ENCODE peak calls at places on chromosomes 4 and X, in ten cellular contexts. Z is AG10803; Y is NCI-H2171; Q is OCI-LY7; G is activated CD8-positive, alpha-beta T cell treated with anti-CD3 and anti-CD28 coated beads for 36 hours; H is cardiac muscle cell; S is NCI-H1092 treated with DMSO at 0.1 percent for 48 hours; N is stimulated activated CD8-positive, alpha-beta memory T cell treated with anti-CD3 and anti-CD28 coated beads, Interleukin-12 subunit alpha, Interleukin-12 subunit beta, amount 100 ng/mL, for 4 hours; W is substantia nigra; V is fibroblast of lung. J is an unnamed sample.
A peak's percentile ranks its signal among the peaks of the same experiment; 100 is the strongest.

GRCh38 chrX:153999359-154000037 is 20.2 kb downstream of the IRAK1 start:
- DNase-seq in V (no peak), N (no peak), W (no peak), Z (no peak), G (no peak), Q (no peak), Y (no peak), H (no peak), S (no peak), J (no peak)

GRCh38 chrX:36626898-36627297 is 381.3 kb upstream of the FAM47C start:
- DNase-seq in H (no peak), N (no peak), W (no peak), Z (no peak), Y (no peak), Q (no peak), V (no peak), G (no peak), S (no peak), J (no peak)

GRCh38 chr4:47913858-47914218 is 545 bp downstream of the NFXL1 start:
- DNase-seq in S (peak; percentile 43), Y (no peak), N (peak; percentile 8), Q (peak; percentile 49), G (peak; percentile 55), Z (no peak), V (peak; percentile 12), W (peak; percentile 49), H (peak; percentile 38), J (peak; percentile 63)

GRCh38 chr4:1793940-1794808 is 1.1 kb downstream of the FGFR3 start:
- DNase-seq in Z (no peak), N (no peak), V (peak; percentile 23), Q (no peak), W (no peak), G (no peak), S (no peak), Y (no peak), H (peak; percentile 57), J (no peak)

GRCh38 chr4:54277691-54278090 is 48.6 kb downstream of the PDGFRA start:
- DNase-seq in Z (peak; percentile 64), V (peak; percentile 91), Y (no peak), Q (no peak), H (no peak), W (no peak), S (no peak), N (no peak), G (no peak), J (no peak)

GRCh38 chrX:136794080-136794479 is 13.3 kb upstream of the ARHGEF6 start:
- DNase-seq in Y (no peak), Q (no peak), N (no peak), H (no peak), W (no peak), V (no peak), G (no peak), Z (no peak), S (peak; percentile 56), J (no peak)

GRCh38 chr4:64144994-64145393 is 264.3 kb downstream of the TECRL start:
- DNase-seq in S (peak; percentile 77), Z (no peak), W (no peak), G (no peak), V (no peak), N (no peak), H (no peak), Y (peak; percentile 69), Q (no peak), J (no peak)

GRCh38 chr4:87506974-87507701 is 22.0 kb downstream of the SPARCL1 start:
- DNase-seq in N (no peak), Z (peak; percentile 93), W (no peak), G (no peak), S (no peak), V (peak; percentile 95), Y (no peak), H (no peak), Q (no peak), J (no peak)

GRCh38 chr4:151446208-151446607 is 37.2 kb downstream of the FHIP1A start:
- DNase-seq in S (no peak), H (no peak), V (no peak), Q (no peak), G (no peak), Y (no peak), W (no peak), N (no peak), Z (no peak), J (no peak)

GRCh38 chr4:54224960-54225670 is 4.0 kb upstream of the PDGFRA start:
- DNase-seq in Q (no peak), N (no peak), Y (no peak), Z (no peak), V (no peak), H (peak; percentile 55), W (no peak), S (no peak), G (no peak), J (no peak)